ENCODE peak calls at places on chromosomes 6 and 20, in seven cellular contexts. One of them, this sample, is unnamed.

GRCh38 chr20:63090682-63091571 is 84.2 kb upstream of the BHLHE23 start:
- DNase-seq in GM23338: no peak
- DNase-seq in uterus: peak; percentile 7
- DNase-seq in HFF-Myc: no peak
- DNase-seq in A549: no peak
- DNase-seq in foreskin fibroblast: no peak
- DNase-seq in mesenchymal stem cell: no peak
- DNase-seq in this sample: no peak

GRCh38 chr6:35920793-35921732 is at the start of gene SRPK1:
- DNase-seq in GM23338: peak; percentile 92
- DNase-seq in uterus: peak; percentile 86
- DNase-seq in HFF-Myc: peak; percentile 31
- DNase-seq in A549: peak; percentile 71
- DNase-seq in foreskin fibroblast: peak; percentile 77
- DNase-seq in mesenchymal stem cell: peak; percentile 81
- DNase-seq in this sample: peak; percentile 67

GRCh38 chr20:38165089-38165965 is at the start of gene TGM2:
- DNase-seq in GM23338: peak; percentile 78
- DNase-seq in uterus: peak; percentile 85
- DNase-seq in HFF-Myc: no peak
- DNase-seq in A549: peak; percentile 73
- DNase-seq in foreskin fibroblast: peak; percentile 75
- DNase-seq in mesenchymal stem cell: peak; percentile 82
- DNase-seq in this sample: peak; percentile 7

GRCh38 chr20:48143435-48144081 is 358.3 kb upstream of the SULF2 start:
- DNase-seq in GM23338: no peak
- DNase-seq in uterus: no peak
- DNase-seq in HFF-Myc: no peak
- DNase-seq in A549: no peak
- DNase-seq in foreskin fibroblast: no peak
- DNase-seq in mesenchymal stem cell: no peak
- DNase-seq in this sample: no peak

GRCh38 chr20:19889011-19889953 is 127.9 kb upstream of the NAA20 start:
- DNase-seq in GM23338: peak; percentile 7
- DNase-seq in uterus: peak; percentile 37
- DNase-seq in HFF-Myc: peak; percentile 42
- DNase-seq in A549: no peak
- DNase-seq in foreskin fibroblast: no peak
- DNase-seq in mesenchymal stem cell: peak; percentile 79
- DNase-seq in this sample: no peak

GRCh38 chr20:63381781-63382431 is 20.8 kb upstream of the CHRNA4 start:
- DNase-seq in GM23338: peak; percentile 69
- DNase-seq in uterus: no peak
- DNase-seq in HFF-Myc: no peak
- DNase-seq in A549: peak; percentile 59
- DNase-seq in foreskin fibroblast: no peak
- DNase-seq in mesenchymal stem cell: peak; percentile 3
- DNase-seq in this sample: no peak

GRCh38 chr6:146090474-146090873 is 61.6 kb downstream of the GRM1 start:
- DNase-seq in GM23338: no peak
- DNase-seq in uterus: no peak
- DNase-seq in HFF-Myc: no peak
- DNase-seq in A549: no peak
- DNase-seq in foreskin fibroblast: no peak
- DNase-seq in mesenchymal stem cell: no peak
- DNase-seq in this sample: no peak

GRCh38 chr6:17740559-17741220 is 34.0 kb upstream of the NUP153 start:
- DNase-seq in GM23338: no peak
- DNase-seq in uterus: no peak
- DNase-seq in HFF-Myc: no peak
- DNase-seq in A549: no peak
- DNase-seq in foreskin fibroblast: no peak
- DNase-seq in mesenchymal stem cell: no peak
- DNase-seq in this sample: no peak

GRCh38 chr20:12173333-12173732 is 255.6 kb downstream of the BTBD3 start:
- DNase-seq in GM23338: no peak
- DNase-seq in uterus: no peak
- DNase-seq in HFF-Myc: no peak
- DNase-seq in A549: no peak
- DNase-seq in foreskin fibroblast: no peak
- DNase-seq in mesenchymal stem cell: no peak
- DNase-seq in this sample: no peak

GRCh38 chr6:119311514-119312142 is 37.9 kb downstream of the MAN1A1 start:
- DNase-seq in GM23338: no peak
- DNase-seq in uterus: no peak
- DNase-seq in HFF-Myc: no peak
- DNase-seq in A549: no peak
- DNase-seq in foreskin fibroblast: no peak
- DNase-seq in mesenchymal stem cell: no peak
- DNase-seq in this sample: no peak

GRCh38 chr20:23148721-23149570 is 62.8 kb upstream of the CD93 start:
- DNase-seq in GM23338: no peak
- DNase-seq in uterus: no peak
- DNase-seq in HFF-Myc: no peak
- DNase-seq in A549: no peak
- DNase-seq in foreskin fibroblast: no peak
- DNase-seq in mesenchymal stem cell: no peak
- DNase-seq in this sample: no peak

GRCh38 chr6:90905351-90905750 is 318.5 kb upstream of the MAP3K7 start:
- DNase-seq in GM23338: no peak
- DNase-seq in uterus: no peak
- DNase-seq in HFF-Myc: no peak
- DNase-seq in A549: no peak
- DNase-seq in foreskin fibroblast: no peak
- DNase-seq in mesenchymal stem cell: no peak
- DNase-seq in this sample: no peak

GRCh38 chr20:22499475-22500174 is 84.7 kb downstream of the FOXA2 start:
- DNase-seq in GM23338: no peak
- DNase-seq in uterus: no peak
- DNase-seq in HFF-Myc: no peak
- DNase-seq in A549: no peak
- DNase-seq in foreskin fibroblast: no peak
- DNase-seq in mesenchymal stem cell: no peak
- DNase-seq in this sample: no peak

GRCh38 chr6:116410945-116411623 is 40.3 kb downstream of the DSE start:
- DNase-seq in GM23338: no peak
- DNase-seq in uterus: no peak
- DNase-seq in HFF-Myc: no peak
- DNase-seq in A549: no peak
- DNase-seq in foreskin fibroblast: peak; percentile 65
- DNase-seq in mesenchymal stem cell: peak; percentile 48
- DNase-seq in this sample: no peak

GRCh38 chr6:166056637-166057036 is 111.0 kb downstream of the TBXT start:
- DNase-seq in GM23338: no peak
- DNase-seq in uterus: peak; percentile 87
- DNase-seq in HFF-Myc: no peak
- DNase-seq in A549: no peak
- DNase-seq in foreskin fibroblast: no peak
- DNase-seq in mesenchymal stem cell: no peak
- DNase-seq in this sample: no peak

GRCh38 chr20:24768977-24769675 is 179.9 kb upstream of the CST7 start:
- DNase-seq in GM23338: no peak
- DNase-seq in uterus: no peak
- DNase-seq in HFF-Myc: no peak
- DNase-seq in A549: no peak
- DNase-seq in foreskin fibroblast: no peak
- DNase-seq in mesenchymal stem cell: no peak
- DNase-seq in this sample: no peak

GRCh38 chr6:104969785-104970581 is 13.1 kb downstream of the LIN28B start:
- DNase-seq in GM23338: no peak
- DNase-seq in uterus: no peak
- DNase-seq in HFF-Myc: no peak
- DNase-seq in A549: no peak
- DNase-seq in foreskin fibroblast: no peak
- DNase-seq in mesenchymal stem cell: peak; percentile 43
- DNase-seq in this sample: no peak

GRCh38 chr20:59087829-59088433 is 45.3 kb upstream of the PRELID3B start:
- DNase-seq in GM23338: peak; percentile 91
- DNase-seq in uterus: peak; percentile 60
- DNase-seq in HFF-Myc: peak; percentile 24
- DNase-seq in A549: peak; percentile 70
- DNase-seq in foreskin fibroblast: peak; percentile 40
- DNase-seq in mesenchymal stem cell: peak; percentile 44
- DNase-seq in this sample: no peak

GRCh38 chr6:103516336-103516735 is 1343.4 kb downstream of the HACE1 start:
- DNase-seq in GM23338: no peak
- DNase-seq in uterus: no peak
- DNase-seq in HFF-Myc: no peak
- DNase-seq in A549: no peak
- DNase-seq in foreskin fibroblast: no peak
- DNase-seq in mesenchymal stem cell: no peak
- DNase-seq in this sample: no peak

GRCh38 chr6:138582573-138582972 is 83.3 kb upstream of the NHSL1 start:
- DNase-seq in GM23338: no peak
- DNase-seq in uterus: no peak
- DNase-seq in HFF-Myc: no peak
- DNase-seq in A549: no peak
- DNase-seq in foreskin fibroblast: no peak
- DNase-seq in mesenchymal stem cell: no peak
- DNase-seq in this sample: no peak

GRCh38 chr20:40654876-40655275 is 34.2 kb downstream of the MAFB start:
- DNase-seq in GM23338: no peak
- DNase-seq in uterus: no peak
- DNase-seq in HFF-Myc: no peak
- DNase-seq in A549: no peak
- DNase-seq in foreskin fibroblast: peak; percentile 7
- DNase-seq in mesenchymal stem cell: no peak
- DNase-seq in this sample: no peak

GRCh38 chr6:97765480-97765879 is 482.5 kb upstream of the MMS22L start:
- DNase-seq in GM23338: no peak
- DNase-seq in uterus: no peak
- DNase-seq in HFF-Myc: no peak
- DNase-seq in A549: no peak
- DNase-seq in foreskin fibroblast: peak; percentile 3
- DNase-seq in mesenchymal stem cell: no peak
- DNase-seq in this sample: no peak

GRCh38 chr6:160996316-160996715 is 4.7 kb downstream of the MAP3K4 start:
- DNase-seq in GM23338: no peak
- DNase-seq in uterus: no peak
- DNase-seq in HFF-Myc: no peak
- DNase-seq in A549: no peak
- DNase-seq in foreskin fibroblast: no peak
- DNase-seq in mesenchymal stem cell: no peak
- DNase-seq in this sample: no peak

GRCh38 chr6:118788702-118789101 is 105.2 kb upstream of the ASF1A start:
- DNase-seq in GM23338: no peak
- DNase-seq in uterus: no peak
- DNase-seq in HFF-Myc: no peak
- DNase-seq in A549: no peak
- DNase-seq in foreskin fibroblast: no peak
- DNase-seq in mesenchymal stem cell: no peak
- DNase-seq in this sample: no peak

GRCh38 chr6:99425647-99426453 is 742 bp upstream of the PNISR start:
- DNase-seq in GM23338: peak; percentile 95
- DNase-seq in uterus: peak; percentile 80
- DNase-seq in HFF-Myc: peak; percentile 73
- DNase-seq in A549: peak; percentile 48
- DNase-seq in foreskin fibroblast: peak; percentile 84
- DNase-seq in mesenchymal stem cell: peak; percentile 94
- DNase-seq in this sample: peak; percentile 85

GRCh38 chr6:134034951-134035822 is 17.2 kb downstream of the SLC2A12 start:
- DNase-seq in GM23338: no peak
- DNase-seq in uterus: no peak
- DNase-seq in HFF-Myc: no peak
- DNase-seq in A549: no peak
- DNase-seq in foreskin fibroblast: peak; percentile 24
- DNase-seq in mesenchymal stem cell: no peak
- DNase-seq in this sample: no peak
- H3K4me3 ChIP-seq in GM23338: no peak overlapping the region
- H3K4me3 ChIP-seq in uterus: no peak overlapping the region
- H3K4me3 ChIP-seq in HFF-Myc: no peak overlapping the region
- H3K4me3 ChIP-seq in A549: no peak overlapping the region
- H3K4me3 ChIP-seq in foreskin fibroblast: no peak overlapping the region
- H3K4me3 ChIP-seq in mesenchymal stem cell: no peak overlapping the region
- H3K4me3 ChIP-seq in this sample: no peak overlapping the region

GRCh38 chr6:107622269-107622668 is 132.4 kb downstream of the SOBP start:
- DNase-seq in GM23338: no peak
- DNase-seq in uterus: no peak
- DNase-seq in HFF-Myc: no peak
- DNase-seq in A549: no peak
- DNase-seq in foreskin fibroblast: no peak
- DNase-seq in mesenchymal stem cell: no peak
- DNase-seq in this sample: peak; percentile 83

GRCh38 chr6:107621216-107621940 is 131.5 kb downstream of the SOBP start:
- DNase-seq in GM23338: no peak
- DNase-seq in uterus: no peak
- DNase-seq in HFF-Myc: no peak
- DNase-seq in A549: no peak
- DNase-seq in foreskin fibroblast: no peak
- DNase-seq in mesenchymal stem cell: no peak
- DNase-seq in this sample: no peak

GRCh38 chr6:107616776-107617175 is 126.9 kb downstream of the SOBP start:
- DNase-seq in GM23338: no peak
- DNase-seq in uterus: no peak
- DNase-seq in HFF-Myc: no peak
- DNase-seq in A549: no peak
- DNase-seq in foreskin fibroblast: no peak
- DNase-seq in mesenchymal stem cell: no peak
- DNase-seq in this sample: no peak

GRCh38 chr6:107620736-107621135 is 130.8 kb downstream of the SOBP start:
- DNase-seq in GM23338: no peak
- DNase-seq in uterus: no peak
- DNase-seq in HFF-Myc: no peak
- DNase-seq in A549: no peak
- DNase-seq in foreskin fibroblast: no peak
- DNase-seq in mesenchymal stem cell: no peak
- DNase-seq in this sample: no peak

DNA sequence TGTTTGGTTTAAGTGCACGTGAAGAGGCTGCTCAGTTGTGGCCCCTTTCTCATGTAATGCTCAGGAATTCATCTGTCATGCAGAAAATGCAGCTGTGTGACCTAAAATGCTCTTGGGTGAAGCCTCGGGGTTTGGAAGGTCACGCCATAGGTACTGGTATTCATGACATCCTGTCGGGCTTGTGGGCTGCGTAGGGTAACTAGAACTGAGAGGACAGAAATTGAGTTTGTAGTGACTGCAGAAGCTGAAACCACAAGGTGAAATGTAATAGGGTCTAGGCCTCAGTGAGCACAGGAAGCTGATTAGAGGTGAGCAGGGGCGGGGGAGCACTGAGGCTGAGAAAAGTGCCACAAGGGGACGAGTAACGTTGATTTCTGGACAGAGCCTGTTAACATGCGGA is 128.8 kb downstream of the SOBP start:
- DNase-seq in GM23338: peak; percentile 62
- DNase-seq in uterus: no peak
- DNase-seq in HFF-Myc: no peak
- DNase-seq in A549: no peak
- DNase-seq in foreskin fibroblast: no peak
- DNase-seq in mesenchymal stem cell: no peak
- DNase-seq in this sample: no peak
- H3K4me3 ChIP-seq in GM23338: no peak overlapping the region
- H3K4me3 ChIP-seq in uterus: no peak overlapping the region
- H3K4me3 ChIP-seq in HFF-Myc: no peak overlapping the region
- H3K4me3 ChIP-seq in A549: no peak overlapping the region
- H3K4me3 ChIP-seq in foreskin fibroblast: no peak overlapping the region
- H3K4me3 ChIP-seq in mesenchymal stem cell: no peak overlapping the region
- H3K4me3 ChIP-seq in this sample: no peak overlapping the region

GRCh38 chr6:2805031-2805430 is 36.6 kb downstream of the SERPINB1 start:
- DNase-seq in GM23338: no peak
- DNase-seq in uterus: no peak
- DNase-seq in HFF-Myc: no peak
- DNase-seq in A549: no peak
- DNase-seq in foreskin fibroblast: no peak
- DNase-seq in mesenchymal stem cell: no peak
- DNase-seq in this sample: no peak
- H3K4me3 ChIP-seq in GM23338: no peak overlapping the region
- H3K4me3 ChIP-seq in uterus: no peak overlapping the region
- H3K4me3 ChIP-seq in HFF-Myc: no peak overlapping the region
- H3K4me3 ChIP-seq in A549: no peak overlapping the region
- H3K4me3 ChIP-seq in foreskin fibroblast: no peak overlapping the region
- H3K4me3 ChIP-seq in mesenchymal stem cell: no peak overlapping the region
- H3K4me3 ChIP-seq in this sample: no peak overlapping the region

GRCh38 chr6:167831281-167831680 is 4.6 kb downstream of the AFDN start:
- DNase-seq in GM23338: no peak
- DNase-seq in uterus: no peak
- DNase-seq in HFF-Myc: no peak
- DNase-seq in A549: no peak
- DNase-seq in foreskin fibroblast: no peak
- DNase-seq in mesenchymal stem cell: no peak
- DNase-seq in this sample: no peak
- H3K4me3 ChIP-seq in GM23338: no peak overlapping the region
- H3K4me3 ChIP-seq in uterus: no peak overlapping the region
- H3K4me3 ChIP-seq in HFF-Myc: no peak overlapping the region
- H3K4me3 ChIP-seq in A549: no peak overlapping the region
- H3K4me3 ChIP-seq in foreskin fibroblast: no peak overlapping the region
- H3K4me3 ChIP-seq in mesenchymal stem cell: no peak overlapping the region
- H3K4me3 ChIP-seq in this sample: no peak overlapping the region

This sample was measured in LNCaP clone FGC.